ENCODE peak calls at places on chromosome 15, in ten cellular contexts. One of them, this sample, is unnamed.

GRCh38 chr15:26013946-26014345 is 150.8 kb upstream of the ATP10A start:
- DNase-seq in GM20000: no peak
- DNase-seq in fibroblast of the aortic adventitia: no peak
- DNase-seq in foreskin keratinocyte: no peak
- DNase-seq in OCI-LY7: no peak
- DNase-seq in AG09309: peak; percentile 34
- DNase-seq in nephron progenitor cell: no peak
- DNase-seq in AG09319: no peak
- DNase-seq in left lung: no peak
- DNase-seq in upper lobe of right lung: no peak
- DNase-seq in this sample: no peak

GRCh38 chr15:80620931-80621330 is 74.2 kb upstream of the ABHD17C start:
- DNase-seq in GM20000: no peak
- DNase-seq in fibroblast of the aortic adventitia: no peak
- DNase-seq in foreskin keratinocyte: no peak
- DNase-seq in OCI-LY7: no peak
- DNase-seq in AG09309: no peak
- DNase-seq in nephron progenitor cell: no peak
- DNase-seq in AG09319: no peak
- DNase-seq in left lung: no peak
- DNase-seq in upper lobe of right lung: no peak
- DNase-seq in this sample: no peak

GRCh38 chr15:92624401-92624991 is 31.1 kb downstream of the FAM174B start:
- DNase-seq in GM20000: no peak
- DNase-seq in fibroblast of the aortic adventitia: no peak
- DNase-seq in foreskin keratinocyte: no peak
- DNase-seq in OCI-LY7: no peak
- DNase-seq in AG09309: no peak
- DNase-seq in nephron progenitor cell: no peak
- DNase-seq in AG09319: no peak
- DNase-seq in left lung: no peak
- DNase-seq in upper lobe of right lung: no peak
- DNase-seq in this sample: no peak

GRCh38 chr15:68413363-68414255 is 18.4 kb downstream of the ITGA11 start:
- DNase-seq in GM20000: no peak
- DNase-seq in fibroblast of the aortic adventitia: peak; percentile 79
- DNase-seq in foreskin keratinocyte: no peak
- DNase-seq in OCI-LY7: no peak
- DNase-seq in AG09309: no peak
- DNase-seq in nephron progenitor cell: no peak
- DNase-seq in AG09319: no peak
- DNase-seq in left lung: no peak
- DNase-seq in upper lobe of right lung: no peak
- DNase-seq in this sample: no peak

GRCh38 chr15:82803793-82804574 is 1.9 kb downstream of the FSD2 start:
- DNase-seq in GM20000: no peak
- DNase-seq in fibroblast of the aortic adventitia: peak; percentile 25
- DNase-seq in foreskin keratinocyte: no peak
- DNase-seq in OCI-LY7: no peak
- DNase-seq in AG09309: no peak
- DNase-seq in nephron progenitor cell: no peak
- DNase-seq in AG09319: no peak
- DNase-seq in left lung: no peak
- DNase-seq in upper lobe of right lung: no peak
- DNase-seq in this sample: no peak

GRCh38 chr15:97461212-97461611 is 499.3 kb upstream of the ARRDC4 start:
- DNase-seq in GM20000: no peak
- DNase-seq in fibroblast of the aortic adventitia: no peak
- DNase-seq in foreskin keratinocyte: peak; percentile 5
- DNase-seq in OCI-LY7: no peak
- DNase-seq in AG09309: no peak
- DNase-seq in nephron progenitor cell: no peak
- DNase-seq in AG09319: no peak
- DNase-seq in left lung: no peak
- DNase-seq in upper lobe of right lung: no peak
- DNase-seq in this sample: no peak

GRCh38 chr15:56778761-56779160 is 45.5 kb upstream of the ZNF280D start:
- DNase-seq in GM20000: no peak
- DNase-seq in fibroblast of the aortic adventitia: no peak
- DNase-seq in foreskin keratinocyte: no peak
- DNase-seq in OCI-LY7: no peak
- DNase-seq in AG09309: no peak
- DNase-seq in nephron progenitor cell: no peak
- DNase-seq in AG09319: no peak
- DNase-seq in left lung: no peak
- DNase-seq in upper lobe of right lung: no peak
- DNase-seq in this sample: no peak

GRCh38 chr15:69574506-69574905 is 121.9 kb downstream of the RPLP1 start:
- DNase-seq in GM20000: no peak
- DNase-seq in fibroblast of the aortic adventitia: no peak
- DNase-seq in foreskin keratinocyte: no peak
- DNase-seq in OCI-LY7: no peak
- DNase-seq in AG09309: no peak
- DNase-seq in nephron progenitor cell: no peak
- DNase-seq in AG09319: no peak
- DNase-seq in left lung: no peak
- DNase-seq in upper lobe of right lung: no peak
- DNase-seq in this sample: peak; percentile 10

GRCh38 chr15:68411276-68411675 is 20.7 kb downstream of the ITGA11 start:
- DNase-seq in GM20000: no peak
- DNase-seq in fibroblast of the aortic adventitia: no peak
- DNase-seq in foreskin keratinocyte: no peak
- DNase-seq in OCI-LY7: no peak
- DNase-seq in AG09309: no peak
- DNase-seq in nephron progenitor cell: no peak
- DNase-seq in AG09319: no peak
- DNase-seq in left lung: no peak
- DNase-seq in upper lobe of right lung: no peak
- DNase-seq in this sample: no peak

GRCh38 chr15:68052431-68052830 is 1.7 kb upstream of the PIAS1 start:
- DNase-seq in GM20000: no peak
- DNase-seq in fibroblast of the aortic adventitia: no peak
- DNase-seq in foreskin keratinocyte: no peak
- DNase-seq in OCI-LY7: no peak
- DNase-seq in AG09309: no peak
- DNase-seq in nephron progenitor cell: no peak
- DNase-seq in AG09319: no peak
- DNase-seq in left lung: no peak
- DNase-seq in upper lobe of right lung: no peak
- DNase-seq in this sample: no peak

GRCh38 chr15:64006642-64007041 is 39.6 kb downstream of the DAPK2 start:
- DNase-seq in GM20000: no peak
- DNase-seq in fibroblast of the aortic adventitia: no peak
- DNase-seq in foreskin keratinocyte: peak; percentile 71
- DNase-seq in OCI-LY7: no peak
- DNase-seq in AG09309: no peak
- DNase-seq in nephron progenitor cell: no peak
- DNase-seq in AG09319: no peak
- DNase-seq in left lung: no peak
- DNase-seq in upper lobe of right lung: no peak
- DNase-seq in this sample: no peak

GRCh38 chr15:51348688-51349087 is 7.2 kb downstream of the GLDN start:
- DNase-seq in GM20000: peak; percentile 71
- DNase-seq in fibroblast of the aortic adventitia: no peak
- DNase-seq in foreskin keratinocyte: no peak
- DNase-seq in OCI-LY7: no peak
- DNase-seq in AG09309: no peak
- DNase-seq in nephron progenitor cell: no peak
- DNase-seq in AG09319: no peak
- DNase-seq in left lung: no peak
- DNase-seq in upper lobe of right lung: no peak
- DNase-seq in this sample: no peak

GRCh38 chr15:27339138-27339537 is 368.2 kb downstream of the GABRG3 start:
- DNase-seq in GM20000: no peak
- DNase-seq in fibroblast of the aortic adventitia: no peak
- DNase-seq in foreskin keratinocyte: no peak
- DNase-seq in OCI-LY7: no peak
- DNase-seq in AG09309: no peak
- DNase-seq in nephron progenitor cell: no peak
- DNase-seq in AG09319: no peak
- DNase-seq in left lung: no peak
- DNase-seq in upper lobe of right lung: no peak
- DNase-seq in this sample: no peak
- TF ChIP-seq CTCF in GM20000: no peak
- TF ChIP-seq CTCF in fibroblast of the aortic adventitia: no peak
- TF ChIP-seq CTCF in foreskin keratinocyte: no peak
- TF ChIP-seq CTCF in OCI-LY7: no peak
- TF ChIP-seq CTCF in AG09309: no peak
- TF ChIP-seq CTCF in nephron progenitor cell: no peak
- TF ChIP-seq CTCF in AG09319: no peak
- TF ChIP-seq CTCF in left lung: no peak
- TF ChIP-seq CTCF in upper lobe of right lung: no peak
- TF ChIP-seq CTCF in this sample: no peak

DNA sequence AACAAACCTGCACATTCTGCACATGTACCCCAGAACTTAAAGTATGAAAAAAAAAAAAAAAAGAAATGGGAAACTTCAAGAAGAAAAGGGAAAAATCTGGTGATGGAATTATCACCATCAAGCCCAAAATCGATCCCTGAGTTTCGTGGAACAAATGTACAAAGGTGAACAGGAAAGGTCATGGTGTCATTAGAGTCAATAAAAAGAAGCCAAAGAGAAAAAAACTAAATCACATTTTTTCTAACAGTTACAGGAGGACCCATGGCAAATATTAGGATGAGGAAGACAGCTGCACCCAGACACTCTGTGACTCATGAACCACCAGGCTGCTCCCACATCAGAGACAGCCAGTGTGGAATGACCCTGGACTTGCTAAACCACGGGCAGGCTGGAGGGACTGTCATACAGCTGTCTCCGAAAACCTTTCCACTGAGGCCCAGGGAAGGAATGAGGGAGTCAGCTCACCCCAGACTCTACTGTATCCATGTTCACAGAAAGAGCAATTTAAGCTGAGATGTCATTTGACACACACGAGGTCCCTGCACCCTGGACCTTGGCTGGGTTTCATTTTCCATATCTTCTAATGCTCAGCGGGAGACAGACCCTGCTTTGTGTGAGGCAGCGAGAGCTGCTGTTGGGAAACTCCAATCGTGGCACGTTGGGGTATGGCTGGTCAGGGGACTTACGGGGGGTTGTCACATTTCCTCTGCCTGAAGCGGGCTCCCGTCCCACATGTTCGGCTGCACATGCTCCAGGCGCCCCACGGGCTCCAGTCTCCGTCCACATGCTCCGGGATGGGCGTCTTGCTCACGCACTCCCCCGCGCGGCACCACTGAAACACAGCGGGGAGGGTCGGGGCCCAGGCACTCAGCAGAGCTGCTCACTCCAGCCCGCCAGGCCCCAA is 210.2 kb downstream of the ADAMTS17 start:
- DNase-seq in GM20000: peak; percentile 25
- DNase-seq in fibroblast of the aortic adventitia: no peak
- DNase-seq in foreskin keratinocyte: no peak
- DNase-seq in OCI-LY7: no peak
- DNase-seq in AG09309: no peak
- DNase-seq in nephron progenitor cell: peak; percentile 17
- DNase-seq in AG09319: no peak
- DNase-seq in left lung: peak; percentile 87
- DNase-seq in upper lobe of right lung: no peak
- DNase-seq in this sample: peak; percentile 49
- TF ChIP-seq CTCF in GM20000: peak; percentile 24
- TF ChIP-seq CTCF in fibroblast of the aortic adventitia: no peak
- TF ChIP-seq CTCF in foreskin keratinocyte: peak; percentile 25
- TF ChIP-seq CTCF in OCI-LY7: no peak
- TF ChIP-seq CTCF in AG09309: no peak
- TF ChIP-seq CTCF in nephron progenitor cell: no peak
- TF ChIP-seq CTCF in AG09319: no peak
- TF ChIP-seq CTCF in left lung: peak; percentile 20
- TF ChIP-seq CTCF in upper lobe of right lung: peak; percentile 47
- TF ChIP-seq CTCF in this sample: peak; percentile 24

GRCh38 chr15:65336369-65336766 is 31.9 kb downstream of the RNU5B-1 start:
- DNase-seq in GM20000: no peak
- DNase-seq in fibroblast of the aortic adventitia: no peak
- DNase-seq in foreskin keratinocyte: no peak
- DNase-seq in OCI-LY7: no peak
- DNase-seq in AG09309: no peak
- DNase-seq in nephron progenitor cell: no peak
- DNase-seq in AG09319: no peak
- DNase-seq in left lung: no peak
- DNase-seq in upper lobe of right lung: no peak
- DNase-seq in this sample: no peak
- TF ChIP-seq CTCF in GM20000: no peak
- TF ChIP-seq CTCF in fibroblast of the aortic adventitia: no peak
- TF ChIP-seq CTCF in foreskin keratinocyte: no peak
- TF ChIP-seq CTCF in OCI-LY7: no peak
- TF ChIP-seq CTCF in AG09309: no peak
- TF ChIP-seq CTCF in nephron progenitor cell: no peak
- TF ChIP-seq CTCF in AG09319: no peak
- TF ChIP-seq CTCF in left lung: no peak
- TF ChIP-seq CTCF in upper lobe of right lung: no peak
- TF ChIP-seq CTCF in this sample: no peak

DNA sequence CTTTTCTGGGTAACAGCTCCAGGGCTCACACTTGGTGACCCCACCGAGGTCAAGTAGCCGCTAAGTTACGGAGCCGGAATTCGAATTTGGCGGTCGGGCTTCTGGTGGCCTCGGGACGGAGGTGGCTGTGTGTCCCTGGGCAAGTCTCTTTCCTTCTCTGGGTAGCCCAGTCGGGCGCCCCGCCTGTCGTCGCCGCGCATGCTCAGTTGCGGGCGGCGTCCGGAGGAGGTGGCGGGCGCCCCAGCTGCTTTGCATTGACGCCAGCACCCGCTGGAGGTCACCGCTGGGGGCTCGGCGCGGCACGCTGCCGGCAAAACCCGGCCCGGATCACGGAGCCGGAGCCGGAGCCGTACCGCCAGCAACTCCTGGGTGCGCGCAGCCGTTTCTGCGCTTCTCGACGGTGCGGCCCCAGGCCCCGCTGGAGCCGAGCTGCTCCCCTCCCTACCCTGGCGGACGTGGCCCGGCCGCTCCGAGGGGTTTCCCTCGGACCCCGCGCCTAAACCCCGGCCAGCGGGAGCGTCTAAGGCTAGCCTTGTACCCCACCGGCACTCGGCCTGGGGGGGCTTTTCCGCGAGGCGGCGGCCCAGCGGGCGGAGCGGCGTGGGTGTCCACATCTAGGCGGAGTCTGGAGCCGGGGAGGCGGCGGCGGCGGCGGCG is 474 bp upstream of the PDE8A start:
- DNase-seq in GM20000: peak; percentile 99
- DNase-seq in fibroblast of the aortic adventitia: peak; percentile 95
- DNase-seq in foreskin keratinocyte: peak; percentile 91
- DNase-seq in OCI-LY7: peak; percentile 98
- DNase-seq in AG09309: peak; percentile 77
- DNase-seq in nephron progenitor cell: peak; percentile 93
- DNase-seq in AG09319: peak; percentile 93
- DNase-seq in left lung: peak; percentile 100
- DNase-seq in upper lobe of right lung: peak; percentile 98
- DNase-seq in this sample: peak; percentile 94
- TF ChIP-seq CTCF in GM20000: no peak
- TF ChIP-seq CTCF in fibroblast of the aortic adventitia: peak; percentile 14
- TF ChIP-seq CTCF in foreskin keratinocyte: peak; percentile 35
- TF ChIP-seq CTCF in OCI-LY7: no peak
- TF ChIP-seq CTCF in AG09309: no peak
- TF ChIP-seq CTCF in nephron progenitor cell: no peak
- TF ChIP-seq CTCF in AG09319: no peak
- TF ChIP-seq CTCF in left lung: no peak
- TF ChIP-seq CTCF in upper lobe of right lung: peak; percentile 50
- TF ChIP-seq CTCF in this sample: no peak